ENCODE peak calls at places on chromosomes 4 and X, in six cellular contexts. E is neuronal stem cell, M is IMR-90, J is mesenchymal stem cell, I is H1, G is trophoblast cell. C is an unnamed sample.

GRCh38 chr4:73729534-73730165 is 10.7 kb upstream of the CXCL8 start:
- DNase-seq in E (peak), M (peak), J (peak), I (no peak), G (peak), C (peak)

GRCh38 chr4:143337600-143338287 is 1.1 kb downstream of the GAB1 start:
- DNase-seq in E (no peak), M (peak), J (peak), I (no peak), G (no peak), C (peak)

GRCh38 chr4:113637363-113637762 is 124.2 kb downstream of the CAMK2D start:
- DNase-seq in E (no peak), M (peak), J (no peak), I (no peak), G (no peak), C (no peak)

GRCh38 chr4:151799417-151800030 is 38.7 kb upstream of the GATB start:
- DNase-seq in E (no peak), M (no peak), J (no peak), I (no peak), G (no peak), C (no peak)

GRCh38 chr4:16227462-16227868 is 1.2 kb upstream of the TAPT1 start:
- DNase-seq in E (peak), M (peak), J (peak), I (no peak), G (no peak), C (no peak)

GRCh38 chrX:1592128-1592862 is 891 bp downstream of the AKAP17A start:
- DNase-seq in E (no peak), M (peak), J (peak), I (peak), G (no peak), C (peak)

GRCh38 chr4:126071346-126072333 is 756.9 kb downstream of the FAT4 start:
- DNase-seq in E (no peak), M (peak), J (no peak), I (no peak), G (no peak), C (no peak)

GRCh38 chr4:76214269-76214628 is 625 bp upstream of the SCARB2 start:
- DNase-seq in E (no peak), M (no peak), J (no peak), I (no peak), G (no peak), C (peak)

GRCh38 chr4:538542-539142 is 37.5 kb downstream of the TMEM271 start:
- DNase-seq in E (no peak), M (no peak), J (no peak), I (no peak), G (no peak), C (no peak)

GRCh38 chr4:61805979-61806378 is 605.9 kb downstream of the ADGRL3 start:
- DNase-seq in E (no peak), M (no peak), J (no peak), I (no peak), G (no peak), C (no peak)

GRCh38 chr4:91448668-91449330 is 855.0 kb upstream of the GRID2 start:
- DNase-seq in E (no peak), M (no peak), J (peak), I (no peak), G (no peak), C (no peak)

GRCh38 chrX:48833531-48834138 is 1.8 kb downstream of the PCSK1N start:
- DNase-seq in E (no peak), M (no peak), J (no peak), I (no peak), G (no peak), C (no peak)

GRCh38 chrX:10600479-10600878 is 19.9 kb downstream of the MID1 start:
- DNase-seq in E (no peak), M (no peak), J (no peak), I (no peak), G (no peak), C (no peak)

GRCh38 chrX:10607233-10607632 is 13.2 kb downstream of the MID1 start:
- DNase-seq in E (no peak), M (no peak), J (no peak), I (no peak), G (no peak), C (no peak)

GRCh38 chrX:10602646-10603045 is 17.7 kb downstream of the MID1 start:
- DNase-seq in E (no peak), M (no peak), J (no peak), I (no peak), G (no peak), C (no peak)

GRCh38 chrX:10608099-10608498 is 12.3 kb downstream of the MID1 start:
- DNase-seq in E (no peak), M (peak), J (peak), I (no peak), G (no peak), C (no peak)

DNA sequence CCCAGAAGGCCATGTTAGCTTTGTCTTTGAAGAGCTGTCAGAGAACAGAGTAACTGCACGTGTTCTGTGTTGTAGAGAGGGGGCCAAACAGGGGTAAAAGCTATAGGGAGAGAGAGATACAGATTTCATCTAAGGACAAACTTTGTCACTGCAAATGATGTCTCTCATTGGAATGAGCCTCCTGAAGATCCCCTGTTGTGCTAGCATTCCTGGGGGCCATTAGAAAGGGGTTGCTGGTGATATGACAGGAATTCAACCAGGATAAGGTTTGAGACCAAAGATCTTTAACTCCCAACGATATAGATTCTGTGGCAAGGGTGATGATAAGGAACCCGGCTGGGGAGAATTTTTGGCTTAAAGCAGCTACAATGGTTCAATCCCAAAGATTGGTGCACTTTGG is 16.8 kb downstream of the MID1 start:
- DNase-seq in E (no peak), M (no peak), J (no peak), I (no peak), G (no peak), C (no peak)
- H3K14ac ChIP-seq in E (no peak), M (no peak), J (no peak), I (no peak), G (no peak), C (no peak)

GRCh38 chr4:71211748-71212147 is 127.1 kb upstream of the SLC4A4 start:
- DNase-seq in E (no peak), M (no peak), J (peak), I (no peak), G (no peak), C (no peak)

GRCh38 chr4:71212216-71212615 is 126.6 kb upstream of the SLC4A4 start:
- DNase-seq in E (no peak), M (no peak), J (peak), I (no peak), G (no peak), C (no peak)

GRCh38 chr4:71216316-71216959 is 122.4 kb upstream of the SLC4A4 start:
- DNase-seq in E (no peak), M (no peak), J (no peak), I (no peak), G (no peak), C (no peak)

GRCh38 chr4:71217688-71218087 is 121.1 kb upstream of the SLC4A4 start:
- DNase-seq in E (no peak), M (no peak), J (no peak), I (no peak), G (no peak), C (no peak)

GRCh38 chr4:71214578-71214977 is 124.2 kb upstream of the SLC4A4 start:
- DNase-seq in E (no peak), M (no peak), J (no peak), I (no peak), G (no peak), C (no peak)
- H3K14ac ChIP-seq in E (no peak), M (no peak), J (no peak), I (no peak), G (no peak), C (no peak)

GRCh38 chrX:10759400-10759799 is 139.0 kb upstream of the MID1 start:
- DNase-seq in E (no peak), M (no peak), J (no peak), I (peak), G (no peak), C (peak)
- H3K14ac ChIP-seq in E (no peak), M (peak), J (no peak), I (no peak), G (no peak), C (no peak)

DNA sequence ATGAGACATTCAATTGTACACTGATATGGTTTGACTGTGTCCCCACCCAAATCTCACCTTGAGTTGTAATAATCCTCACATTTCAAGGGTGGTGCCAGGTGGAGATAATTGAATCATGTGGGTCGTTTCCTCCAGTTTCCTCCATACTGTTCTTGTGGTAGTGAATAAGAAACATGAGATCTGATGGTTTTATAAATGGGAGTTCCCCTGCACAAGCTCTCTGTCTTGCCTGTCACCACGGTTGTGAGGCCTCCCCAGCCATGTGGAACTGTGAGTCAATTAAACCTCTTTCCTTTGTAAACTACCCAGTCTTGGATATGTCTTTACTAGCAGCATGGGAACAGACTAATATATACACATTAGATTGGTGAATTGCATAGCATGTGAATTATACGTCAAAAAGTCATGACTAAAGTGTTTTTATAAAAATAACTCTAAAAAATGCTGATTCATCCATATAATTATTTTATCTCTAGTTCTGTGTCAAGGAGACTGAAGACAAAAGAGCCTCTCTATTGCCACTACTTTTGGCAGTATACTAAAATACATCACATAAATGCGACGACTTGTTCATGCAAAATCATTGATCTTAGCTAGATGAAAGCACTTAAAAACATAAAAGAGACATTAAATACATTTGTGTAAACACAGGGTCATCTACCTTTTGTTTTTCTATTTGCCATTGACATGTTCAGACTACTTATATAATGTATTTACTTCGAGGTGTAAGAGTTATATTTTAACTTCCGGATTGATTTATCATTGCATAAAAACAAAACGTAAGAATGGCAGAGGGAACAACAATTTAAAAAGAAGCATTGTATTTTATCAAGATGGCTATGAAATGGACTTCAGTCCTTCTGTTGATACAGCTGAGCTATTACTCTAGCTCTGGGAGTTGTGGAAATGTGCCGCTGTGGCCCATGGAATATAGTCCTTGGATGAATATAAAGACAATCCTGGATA is 50.1 kb downstream of the YTHDC1 start:
- DNase-seq in E (no peak), M (no peak), J (no peak), I (no peak), G (no peak), C (no peak)
- H3K14ac ChIP-seq in E (no peak), M (no peak), J (no peak), I (no peak), G (no peak), C (no peak)

DNA sequence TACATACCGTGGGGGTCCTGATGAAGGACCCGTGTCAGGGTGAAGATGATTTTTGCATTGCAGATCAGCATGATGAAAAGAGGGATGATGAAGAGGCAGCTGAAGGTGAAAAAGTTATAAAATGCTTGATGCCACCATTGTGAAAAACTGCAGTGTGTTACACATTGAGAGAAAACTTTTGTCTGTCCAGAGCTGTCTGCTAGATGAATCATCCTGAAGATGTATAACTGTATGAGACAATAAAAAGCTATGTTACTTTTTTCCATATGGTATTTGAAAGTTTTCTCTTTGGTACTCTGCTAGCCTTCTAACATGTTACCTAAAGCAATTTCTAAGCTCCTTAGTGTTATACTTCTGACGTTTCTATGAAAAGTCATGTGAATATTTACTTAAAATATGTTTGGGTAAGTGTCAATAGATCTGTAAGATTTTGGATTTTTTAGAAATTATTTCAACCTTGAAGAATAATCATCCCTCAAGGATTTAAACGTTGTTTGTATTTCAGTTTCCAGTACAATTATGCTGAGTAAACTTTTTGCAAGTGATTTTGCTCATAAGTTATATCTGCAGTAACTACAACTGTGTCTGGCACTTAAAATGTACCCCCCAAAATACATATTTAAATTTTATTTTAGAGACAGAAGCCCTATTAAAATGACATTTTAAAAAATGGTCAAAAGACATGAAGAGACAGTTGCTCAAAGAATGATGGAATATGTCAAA is 9.5 kb downstream of the GNRHR start:
- DNase-seq in E (no peak), M (peak), J (peak), I (no peak), G (no peak), C (no peak)
- H3K14ac ChIP-seq in E (no peak), M (no peak), J (no peak), I (no peak), G (no peak), C (no peak)